ENCODE peak calls at places on chromosome 1, in six cellular contexts. U is T-helper 2 cell; X is left colon; L is bronchial epithelial cell; Q is H54; F is stimulated activated CD4-positive, alpha-beta T cell treated with anti-CD3 and anti-CD28 coated beads, Interleukin-1b, Interleukin-23, amount 100 ng/mL, for 4 hours. B is an unnamed sample.

GRCh38 chr1:55712148-55712547 is 497.0 kb upstream of the USP24 start:
- DNase-seq in U (no peak), X (no peak), L (no peak), Q (no peak), F (no peak), B (no peak)

GRCh38 chr1:230067441-230067870 is 418 bp downstream of the GALNT2 start:
- DNase-seq in U (no peak), X (peak), L (no peak), Q (no peak), F (no peak), B (no peak)

GRCh38 chr1:9275567-9276034 is 17.1 kb upstream of the SPSB1 start:
- DNase-seq in U (no peak), X (peak), L (peak), Q (peak), F (peak), B (no peak)

GRCh38 chr1:15426492-15427279 is 11.6 kb upstream of the CTRC start:
- DNase-seq in U (no peak), X (peak), L (peak), Q (no peak), F (no peak), B (no peak)

GRCh38 chr1:183226963-183227362 is 40.9 kb downstream of the LAMC2 start:
- DNase-seq in U (no peak), X (no peak), L (no peak), Q (no peak), F (no peak), B (no peak)

GRCh38 chr1:248823517-248824001 is 2.2 kb downstream of the SH3BP5L start:
- DNase-seq in U (no peak), X (no peak), L (peak), Q (no peak), F (no peak), B (no peak)

GRCh38 chr1:237938553-237938952 is 47.8 kb upstream of the ZP4 start:
- DNase-seq in U (no peak), X (peak), L (no peak), Q (no peak), F (no peak), B (no peak)

GRCh38 chr1:107698161-107698560 is 266.8 kb downstream of the VAV3 start:
- DNase-seq in U (no peak), X (no peak), L (no peak), Q (no peak), F (no peak), B (no peak)

GRCh38 chr1:23799570-23800395 is 771 bp downstream of the GALE start:
- DNase-seq in U (no peak), X (peak), L (peak), Q (peak), F (no peak), B (peak)

GRCh38 chr1:38094711-38095336 is 48.2 kb upstream of the POU3F1 start:
- DNase-seq in U (no peak), X (no peak), L (no peak), Q (no peak), F (no peak), B (no peak)

GRCh38 chr1:3819626-3820245 is 23.4 kb upstream of the LRRC47 start:
- DNase-seq in U (no peak), X (no peak), L (peak), Q (no peak), F (no peak), B (no peak)

GRCh38 chr1:160397651-160398050 is 2.7 kb upstream of the VANGL2 start:
- DNase-seq in U (no peak), X (no peak), L (no peak), Q (no peak), F (no peak), B (no peak)

GRCh38 chr1:169816617-169817016 is 21.9 kb upstream of the METTL18 start:
- DNase-seq in U (no peak), X (no peak), L (peak), Q (no peak), F (no peak), B (no peak)

GRCh38 chr1:68961143-68961542 is 464.3 kb upstream of the DEPDC1 start:
- DNase-seq in U (no peak), X (no peak), L (no peak), Q (no peak), F (no peak), B (no peak)

GRCh38 chr1:209630383-209631219 is 21.6 kb downstream of the LAMB3 start:
- DNase-seq in U (no peak), X (no peak), L (no peak), Q (no peak), F (no peak), B (no peak)

GRCh38 chr1:84540759-84541158 is 33.5 kb downstream of the CTBS start:
- DNase-seq in U (no peak), X (no peak), L (no peak), Q (no peak), F (no peak), B (no peak)

GRCh38 chr1:64282353-64282752 is 78.9 kb downstream of the UBE2U start:
- DNase-seq in U (no peak), X (no peak), L (peak), Q (no peak), F (no peak), B (no peak)

GRCh38 chr1:191993549-191993948 is 164.7 kb upstream of the RGS18 start:
- DNase-seq in U (no peak), X (no peak), L (peak), Q (no peak), F (no peak), B (no peak)

GRCh38 chr1:21931171-21932093 is 5.7 kb downstream of the HSPG2 start:
- DNase-seq in U (no peak), X (peak), L (peak), Q (peak), F (no peak), B (no peak)

GRCh38 chr1:248618878-248619277 is 16.0 kb downstream of the OR2T11 start:
- DNase-seq in U (no peak), X (peak), L (peak), Q (no peak), F (peak), B (no peak)

GRCh38 chr1:225137981-225138380 is 208.5 kb downstream of the DNAH14 start:
- DNase-seq in U (no peak), X (no peak), L (no peak), Q (no peak), F (no peak), B (no peak)

GRCh38 chr1:90402893-90403849 is 313.9 kb downstream of the BARHL2 start:
- DNase-seq in U (no peak), X (no peak), L (peak), Q (peak), F (no peak), B (peak)

GRCh38 chr1:71339238-71339637 is 258.4 kb upstream of the ZRANB2 start:
- DNase-seq in U (no peak), X (no peak), L (no peak), Q (no peak), F (no peak), B (no peak)

GRCh38 chr1:38028105-38028591 is 15.6 kb downstream of the UTP11 start:
- DNase-seq in U (no peak), X (no peak), L (peak), Q (no peak), F (no peak), B (no peak)

GRCh38 chr1:235525314-235525713 is 21.1 kb upstream of the B3GALNT2 start:
- DNase-seq in U (no peak), X (no peak), L (no peak), Q (no peak), F (no peak), B (no peak)

GRCh38 chr1:161382214-161383019 is 14.7 kb upstream of the CFAP126 start:
- DNase-seq in U (peak), X (no peak), L (peak), Q (peak), F (no peak), B (no peak)

GRCh38 chr1:207027221-207027777 is 5.3 kb downstream of the C1orf116 start:
- DNase-seq in U (no peak), X (peak), L (peak), Q (peak), F (no peak), B (peak)

GRCh38 chr1:86487131-86487804 is 18.5 kb downstream of the CLCA1 start:
- DNase-seq in U (no peak), X (no peak), L (no peak), Q (no peak), F (no peak), B (no peak)

GRCh38 chr1:241637046-241637590 is 3.1 kb downstream of the CHML start:
- DNase-seq in U (no peak), X (no peak), L (peak), Q (no peak), F (no peak), B (no peak)

GRCh38 chr1:43083375-43083774 is 88.7 kb downstream of the EBNA1BP2 start:
- DNase-seq in U (no peak), X (no peak), L (no peak), Q (no peak), F (no peak), B (no peak)

GRCh38 chr1:29256395-29256794 is 20.1 kb downstream of the PTPRU start:
- DNase-seq in U (no peak), X (no peak), L (no peak), Q (no peak), F (no peak), B (no peak)

GRCh38 chr1:158793604-158794003 is 12.6 kb upstream of the OR6N2 start:
- DNase-seq in U (peak), X (no peak), L (no peak), Q (no peak), F (peak), B (no peak)

GRCh38 chr1:59146056-59146455 is 150.8 kb upstream of the FGGY start:
- DNase-seq in U (no peak), X (no peak), L (no peak), Q (no peak), F (no peak), B (no peak)

GRCh38 chr1:165411396-165411795 is 33.5 kb downstream of the RXRG start:
- DNase-seq in U (no peak), X (no peak), L (peak), Q (no peak), F (no peak), B (no peak)

GRCh38 chr1:220189750-220190347 is 82.4 kb downstream of the RAB3GAP2 start:
- DNase-seq in U (no peak), X (no peak), L (peak), Q (no peak), F (no peak), B (no peak)

GRCh38 chr1:205791568-205792180 is 16.4 kb upstream of the RAB29 start:
- DNase-seq in U (peak), X (peak), L (peak), Q (peak), F (peak), B (no peak)

GRCh38 chr1:3467096-3468036 is 12.9 kb downstream of the ARHGEF16 start:
- DNase-seq in U (no peak), X (peak), L (no peak), Q (no peak), F (no peak), B (no peak)

B was measured in epithelial cell of prostate.